ENCODE peak calls at places on chromosomes 7 and 10, in ten cellular contexts. One of them, this sample, is unnamed.

GRCh38 chr10:63264852-63265617 is 131.9 kb downstream of the NRBF2 start:
- DNase-seq in trophoblast cell: no peak
- DNase-seq in heart right ventricle: peak
- DNase-seq in endothelial cell: no peak
- DNase-seq in EL: peak
- DNase-seq in H54: no peak
- DNase-seq in fibroblast of lung: peak
- DNase-seq in fibroblast of the conjunctiva: peak
- DNase-seq in KBM-7: peak
- DNase-seq in stimulated activated CD4-positive, alpha-beta T cell treated with anti-CD3 and anti-CD28 coated beads, Interleukin-12 subunit alpha, Interleukin-12 subunit beta, amount 100 ng/mL, for 4 hours: peak
- DNase-seq in this sample: peak

GRCh38 chr10:103752680-103753248 is 102.6 kb downstream of the SH3PXD2A start:
- DNase-seq in H54: no peak
- DNase-seq in endothelial cell: no peak
- DNase-seq in fibroblast of lung: no peak
- DNase-seq in heart right ventricle: no peak
- DNase-seq in EL: no peak
- DNase-seq in stimulated activated CD4-positive, alpha-beta T cell treated with anti-CD3 and anti-CD28 coated beads, Interleukin-12 subunit alpha, Interleukin-12 subunit beta, amount 100 ng/mL, for 4 hours: peak
- DNase-seq in trophoblast cell: no peak
- DNase-seq in KBM-7: peak
- DNase-seq in fibroblast of the conjunctiva: no peak
- DNase-seq in this sample: no peak

GRCh38 chr7:122628651-122629411 is 70.1 kb downstream of the RNF133 start:
- DNase-seq in fibroblast of lung: peak
- DNase-seq in trophoblast cell: no peak
- DNase-seq in H54: no peak
- DNase-seq in KBM-7: no peak
- DNase-seq in stimulated activated CD4-positive, alpha-beta T cell treated with anti-CD3 and anti-CD28 coated beads, Interleukin-12 subunit alpha, Interleukin-12 subunit beta, amount 100 ng/mL, for 4 hours: no peak
- DNase-seq in endothelial cell: no peak
- DNase-seq in heart right ventricle: no peak
- DNase-seq in EL: no peak
- DNase-seq in fibroblast of the conjunctiva: no peak
- DNase-seq in this sample: no peak

GRCh38 chr10:132535065-132535651 is 2.4 kb upstream of the INPP5A start:
- DNase-seq in endothelial cell: no peak
- DNase-seq in fibroblast of lung: no peak
- DNase-seq in heart right ventricle: no peak
- DNase-seq in EL: no peak
- DNase-seq in stimulated activated CD4-positive, alpha-beta T cell treated with anti-CD3 and anti-CD28 coated beads, Interleukin-12 subunit alpha, Interleukin-12 subunit beta, amount 100 ng/mL, for 4 hours: no peak
- DNase-seq in trophoblast cell: no peak
- DNase-seq in H54: no peak
- DNase-seq in KBM-7: no peak
- DNase-seq in fibroblast of the conjunctiva: no peak
- DNase-seq in this sample: no peak

GRCh38 chr10:124592101-124592500 is 130.5 kb downstream of the LHPP start:
- DNase-seq in heart right ventricle: no peak
- DNase-seq in fibroblast of lung: no peak
- DNase-seq in EL: no peak
- DNase-seq in H54: no peak
- DNase-seq in KBM-7: no peak
- DNase-seq in trophoblast cell: no peak
- DNase-seq in stimulated activated CD4-positive, alpha-beta T cell treated with anti-CD3 and anti-CD28 coated beads, Interleukin-12 subunit alpha, Interleukin-12 subunit beta, amount 100 ng/mL, for 4 hours: no peak
- DNase-seq in endothelial cell: no peak
- DNase-seq in fibroblast of the conjunctiva: no peak
- DNase-seq in this sample: no peak

GRCh38 chr7:22728416-22729029 is 1.5 kb downstream of the IL6 start:
- DNase-seq in trophoblast cell: no peak
- DNase-seq in EL: peak
- DNase-seq in endothelial cell: peak
- DNase-seq in heart right ventricle: no peak
- DNase-seq in KBM-7: peak
- DNase-seq in fibroblast of the conjunctiva: peak
- DNase-seq in stimulated activated CD4-positive, alpha-beta T cell treated with anti-CD3 and anti-CD28 coated beads, Interleukin-12 subunit alpha, Interleukin-12 subunit beta, amount 100 ng/mL, for 4 hours: no peak
- DNase-seq in H54: peak
- DNase-seq in fibroblast of lung: peak
- DNase-seq in this sample: peak

GRCh38 chr7:156969972-156970420 is 20.5 kb downstream of the NOM1 start:
- DNase-seq in stimulated activated CD4-positive, alpha-beta T cell treated with anti-CD3 and anti-CD28 coated beads, Interleukin-12 subunit alpha, Interleukin-12 subunit beta, amount 100 ng/mL, for 4 hours: no peak
- DNase-seq in endothelial cell: no peak
- DNase-seq in trophoblast cell: no peak
- DNase-seq in fibroblast of the conjunctiva: no peak
- DNase-seq in KBM-7: peak
- DNase-seq in EL: peak
- DNase-seq in fibroblast of lung: no peak
- DNase-seq in heart right ventricle: no peak
- DNase-seq in H54: no peak
- DNase-seq in this sample: no peak

GRCh38 chr7:6274743-6275142 is 2.3 kb upstream of the CYTH3 start:
- DNase-seq in endothelial cell: no peak
- DNase-seq in KBM-7: no peak
- DNase-seq in fibroblast of lung: no peak
- DNase-seq in stimulated activated CD4-positive, alpha-beta T cell treated with anti-CD3 and anti-CD28 coated beads, Interleukin-12 subunit alpha, Interleukin-12 subunit beta, amount 100 ng/mL, for 4 hours: no peak
- DNase-seq in H54: no peak
- DNase-seq in fibroblast of the conjunctiva: no peak
- DNase-seq in EL: peak
- DNase-seq in heart right ventricle: no peak
- DNase-seq in trophoblast cell: no peak
- DNase-seq in this sample: no peak

GRCh38 chr10:90968448-90969086 is 47.7 kb upstream of the ANKRD1 start:
- DNase-seq in heart right ventricle: no peak
- DNase-seq in fibroblast of lung: peak
- DNase-seq in trophoblast cell: no peak
- DNase-seq in KBM-7: no peak
- DNase-seq in fibroblast of the conjunctiva: no peak
- DNase-seq in EL: peak
- DNase-seq in endothelial cell: no peak
- DNase-seq in stimulated activated CD4-positive, alpha-beta T cell treated with anti-CD3 and anti-CD28 coated beads, Interleukin-12 subunit alpha, Interleukin-12 subunit beta, amount 100 ng/mL, for 4 hours: no peak
- DNase-seq in H54: peak
- DNase-seq in this sample: peak

This sample was measured in Daoy.